ENCODE peak calls at places on chromosomes 12 and 14, in seven cellular contexts. O is left ventricle myocardium superior; F is T-cell; J is A172; E is amygdala; S is stimulated activated CD4-positive, alpha-beta T cell treated with anti-CD3 and anti-CD28 coated beads, Interleukin-1b, Interleukin-23, amount 100 ng/mL, for 24 hours; C is AG09309. A is an unnamed sample.

GRCh38 chr12:59977779-59978178 is 381.9 kb downstream of the SLC16A7 start:
- DNase-seq in S (no peak), C (no peak), F (no peak), E (no peak), O (no peak), J (no peak), A (no peak)

GRCh38 chr12:45762185-45763110 is 32.9 kb downstream of the ARID2 start:
- DNase-seq in C (peak; percentile 11), O (no peak), F (no peak), J (peak; percentile 19), E (no peak), S (no peak), A (no peak)

GRCh38 chr14:102320033-102320660 is 601 bp downstream of the ZNF839 start:
- DNase-seq in O (peak; percentile 66), S (no peak), J (no peak), C (no peak), F (peak; percentile 37), E (no peak), A (no peak)

GRCh38 chr12:119412811-119413794 is 78.6 kb downstream of the CCDC60 start:
- DNase-seq in E (peak; percentile 34), O (peak; percentile 63), C (peak; percentile 1), J (peak; percentile 45), F (no peak), S (no peak), A (peak; percentile 88)

GRCh38 chr14:103078420-103078749 is 5.6 kb upstream of the LBHD2 start:
- DNase-seq in C (peak; percentile 37), J (peak; percentile 73), E (peak; percentile 20), F (peak; percentile 77), O (peak; percentile 88), S (peak; percentile 48), A (peak; percentile 52)

GRCh38 chr14:103547455-103547940 is 15.0 kb downstream of the BAG5 start:
- DNase-seq in C (no peak), O (no peak), S (no peak), F (no peak), J (no peak), E (no peak), A (no peak)

GRCh38 chr14:92625213-92625612 is 111.6 kb downstream of the RIN3 start:
- DNase-seq in E (no peak), S (no peak), F (no peak), C (peak; percentile 93), O (no peak), J (peak; percentile 83), A (no peak)

GRCh38 chr14:38074754-38075153 is 132.9 kb upstream of the SSTR1 start:
- DNase-seq in F (no peak), O (no peak), S (no peak), J (no peak), C (no peak), E (no peak), A (no peak)

GRCh38 chr12:129150721-129151120 is 297.4 kb downstream of the GLT1D1 start:
- DNase-seq in C (no peak), J (no peak), O (no peak), F (no peak), E (no peak), S (no peak), A (no peak)

GRCh38 chr12:27982951-27983350 is 10.4 kb upstream of the PTHLH start:
- DNase-seq in F (no peak), S (no peak), J (no peak), O (no peak), C (no peak), E (no peak), A (no peak)

GRCh38 chr14:89723930-89724915 is 230.3 kb downstream of the EFCAB11 start:
- DNase-seq in F (no peak), E (no peak), O (no peak), J (no peak), S (no peak), C (no peak), A (no peak)

GRCh38 chr14:77570706-77571293 is 45.6 kb downstream of the SPTLC2 start:
- DNase-seq in C (no peak), E (no peak), O (no peak), S (no peak), J (no peak), F (no peak), A (no peak)

GRCh38 chr12:106417926-106418910 is 60.7 kb downstream of the POLR3B start:
- DNase-seq in J (peak; percentile 77), F (no peak), S (no peak), C (peak; percentile 38), O (no peak), E (no peak), A (no peak)

GRCh38 chr12:52044284-52044983 is 6.8 kb upstream of the NR4A1 start:
- DNase-seq in J (no peak), C (peak; percentile 96), S (no peak), E (peak; percentile 64), O (peak; percentile 93), F (no peak), A (no peak)

GRCh38 chr12:115199831-115200230 is 515.9 kb upstream of the TBX3 start:
- DNase-seq in S (no peak), F (no peak), E (no peak), J (no peak), C (peak; percentile 44), O (no peak), A (no peak)

GRCh38 chr14:61430066-61430757 is 108.8 kb downstream of the PRKCH start:
- DNase-seq in C (no peak), O (no peak), E (no peak), J (no peak), F (no peak), S (no peak), A (no peak)

GRCh38 chr14:30243157-30243556 is 315.5 kb upstream of the PRKD1 start:
- DNase-seq in O (no peak), J (no peak), C (no peak), S (no peak), F (no peak), E (no peak), A (no peak)

GRCh38 chr12:211639-212382 is 2.1 kb downstream of the SLC6A12 start:
- DNase-seq in S (no peak), J (no peak), E (no peak), F (no peak), O (no peak), C (no peak), A (no peak)

GRCh38 chr14:67887478-67887877 is 67.9 kb downstream of the RAD51B start:
- DNase-seq in O (no peak), J (no peak), E (no peak), C (no peak), F (no peak), S (no peak), A (no peak)

GRCh38 chr12:54385251-54385914 is 850 bp upstream of the ZNF385A start:
- DNase-seq in J (no peak), E (no peak), O (peak; percentile 48), S (no peak), F (no peak), C (no peak), A (no peak)

GRCh38 chr12:29273178-29273843 is 107.7 kb downstream of the ERGIC2 start:
- DNase-seq in F (no peak), J (no peak), S (no peak), C (no peak), O (no peak), E (no peak), A (no peak)

GRCh38 chr14:93262446-93262845 is 55.4 kb downstream of the UBR7 start:
- DNase-seq in C (no peak), J (no peak), F (no peak), O (no peak), E (no peak), S (no peak), A (no peak)

GRCh38 chr12:80269953-80270552 is 170.7 kb downstream of the OTOGL start:
- DNase-seq in E (no peak), J (peak; percentile 34), O (no peak), C (no peak), S (no peak), F (no peak), A (peak; percentile 28)

GRCh38 chr12:7099290-7099996 is 7.2 kb upstream of the C1R start:
- DNase-seq in S (no peak), O (no peak), C (no peak), F (no peak), E (no peak), J (no peak), A (no peak)